ENCODE peak calls at places on chromosomes 1 and 21, in nine cellular contexts. One of them, this sample, is unnamed.

GRCh38 chr1:154856049-154856448 is 14.0 kb downstream of the KCNN3 start:
- DNase-seq in esophagus squamous epithelium: no peak
- DNase-seq in A549: no peak
- DNase-seq in endothelial cell of umbilical vein: no peak
- DNase-seq in GM12878: no peak
- DNase-seq in adrenal gland: no peak
- DNase-seq in IMR-90: no peak
- DNase-seq in uterus: no peak
- DNase-seq in stomach: no peak
- DNase-seq in this sample: no peak

GRCh38 chr21:41477641-41478318 is 30.2 kb downstream of the TMPRSS2 start:
- DNase-seq in esophagus squamous epithelium: no peak
- DNase-seq in A549: no peak
- DNase-seq in endothelial cell of umbilical vein: no peak
- DNase-seq in GM12878: no peak
- DNase-seq in adrenal gland: no peak
- DNase-seq in IMR-90: no peak
- DNase-seq in uterus: no peak
- DNase-seq in stomach: peak
- DNase-seq in this sample: no peak

GRCh38 chr1:171226757-171227370 is 21.4 kb upstream of the FMO1 start:
- DNase-seq in esophagus squamous epithelium: no peak
- DNase-seq in A549: peak
- DNase-seq in endothelial cell of umbilical vein: peak
- DNase-seq in GM12878: peak
- DNase-seq in adrenal gland: peak
- DNase-seq in IMR-90: peak
- DNase-seq in uterus: peak
- DNase-seq in stomach: peak
- DNase-seq in this sample: peak

GRCh38 chr1:201359031-201359872 is 18.2 kb downstream of the TNNT2 start:
- DNase-seq in esophagus squamous epithelium: no peak
- DNase-seq in A549: no peak
- DNase-seq in endothelial cell of umbilical vein: no peak
- DNase-seq in GM12878: no peak
- DNase-seq in adrenal gland: no peak
- DNase-seq in IMR-90: no peak
- DNase-seq in uterus: no peak
- DNase-seq in stomach: no peak
- DNase-seq in this sample: no peak

GRCh38 chr1:168520052-168520751 is 23.6 kb downstream of the XCL2 start:
- DNase-seq in esophagus squamous epithelium: no peak
- DNase-seq in A549: no peak
- DNase-seq in endothelial cell of umbilical vein: no peak
- DNase-seq in GM12878: no peak
- DNase-seq in adrenal gland: no peak
- DNase-seq in IMR-90: no peak
- DNase-seq in uterus: no peak
- DNase-seq in stomach: no peak
- DNase-seq in this sample: no peak

GRCh38 chr1:28518745-28519341 is 13.0 kb downstream of the RCC1 start:
- DNase-seq in esophagus squamous epithelium: no peak
- DNase-seq in A549: no peak
- DNase-seq in endothelial cell of umbilical vein: no peak
- DNase-seq in GM12878: no peak
- DNase-seq in adrenal gland: peak
- DNase-seq in IMR-90: no peak
- DNase-seq in uterus: no peak
- DNase-seq in stomach: no peak
- DNase-seq in this sample: no peak

GRCh38 chr1:21322681-21323016 is 32.4 kb upstream of the ECE1 start:
- DNase-seq in esophagus squamous epithelium: no peak
- DNase-seq in A549: no peak
- DNase-seq in endothelial cell of umbilical vein: no peak
- DNase-seq in GM12878: no peak
- DNase-seq in adrenal gland: no peak
- DNase-seq in IMR-90: no peak
- DNase-seq in uterus: no peak
- DNase-seq in stomach: no peak
- DNase-seq in this sample: no peak

GRCh38 chr1:24295547-24295946 is 23.6 kb upstream of the GRHL3 start:
- DNase-seq in esophagus squamous epithelium: no peak
- DNase-seq in A549: no peak
- DNase-seq in endothelial cell of umbilical vein: no peak
- DNase-seq in GM12878: no peak
- DNase-seq in adrenal gland: no peak
- DNase-seq in IMR-90: no peak
- DNase-seq in uterus: no peak
- DNase-seq in stomach: no peak
- DNase-seq in this sample: no peak

GRCh38 chr1:63821650-63822049 is 47.8 kb downstream of the ROR1 start:
- DNase-seq in esophagus squamous epithelium: no peak
- DNase-seq in A549: no peak
- DNase-seq in endothelial cell of umbilical vein: no peak
- DNase-seq in GM12878: no peak
- DNase-seq in adrenal gland: no peak
- DNase-seq in IMR-90: peak
- DNase-seq in uterus: peak
- DNase-seq in stomach: no peak
- DNase-seq in this sample: no peak

GRCh38 chr1:41861509-41862410 is 57.0 kb downstream of the HIVEP3 start:
- DNase-seq in esophagus squamous epithelium: no peak
- DNase-seq in A549: no peak
- DNase-seq in endothelial cell of umbilical vein: no peak
- DNase-seq in GM12878: no peak
- DNase-seq in adrenal gland: no peak
- DNase-seq in IMR-90: no peak
- DNase-seq in uterus: no peak
- DNase-seq in stomach: no peak
- DNase-seq in this sample: no peak

GRCh38 chr21:33801424-33802405 is 113.9 kb downstream of the ATP5PO start:
- DNase-seq in esophagus squamous epithelium: no peak
- DNase-seq in A549: peak
- DNase-seq in endothelial cell of umbilical vein: no peak
- DNase-seq in GM12878: no peak
- DNase-seq in adrenal gland: no peak
- DNase-seq in IMR-90: peak
- DNase-seq in uterus: no peak
- DNase-seq in stomach: peak
- DNase-seq in this sample: no peak

GRCh38 chr1:208203127-208203847 is 40.9 kb downstream of the PLXNA2 start:
- DNase-seq in esophagus squamous epithelium: no peak
- DNase-seq in A549: peak
- DNase-seq in endothelial cell of umbilical vein: peak
- DNase-seq in GM12878: no peak
- DNase-seq in adrenal gland: no peak
- DNase-seq in IMR-90: peak
- DNase-seq in uterus: peak
- DNase-seq in stomach: peak
- DNase-seq in this sample: no peak

GRCh38 chr1:207050428-207050767 is 610 bp downstream of the YOD1 start:
- DNase-seq in esophagus squamous epithelium: no peak
- DNase-seq in A549: no peak
- DNase-seq in endothelial cell of umbilical vein: no peak
- DNase-seq in GM12878: no peak
- DNase-seq in adrenal gland: peak
- DNase-seq in IMR-90: no peak
- DNase-seq in uterus: peak
- DNase-seq in stomach: no peak
- DNase-seq in this sample: no peak

GRCh38 chr1:90135306-90135705 is 140.4 kb downstream of the ZNF326 start:
- DNase-seq in esophagus squamous epithelium: no peak
- DNase-seq in A549: no peak
- DNase-seq in endothelial cell of umbilical vein: no peak
- DNase-seq in GM12878: no peak
- DNase-seq in adrenal gland: no peak
- DNase-seq in IMR-90: no peak
- DNase-seq in uterus: no peak
- DNase-seq in stomach: no peak
- DNase-seq in this sample: no peak

GRCh38 chr1:8182034-8182761 is 135.7 kb upstream of the SLC45A1 start:
- DNase-seq in esophagus squamous epithelium: no peak
- DNase-seq in A549: peak
- DNase-seq in endothelial cell of umbilical vein: peak
- DNase-seq in GM12878: peak
- DNase-seq in adrenal gland: peak
- DNase-seq in IMR-90: peak
- DNase-seq in uterus: no peak
- DNase-seq in stomach: peak
- DNase-seq in this sample: no peak

GRCh38 chr1:84174051-84174556 is 30.0 kb downstream of the PRKACB start:
- DNase-seq in esophagus squamous epithelium: no peak
- DNase-seq in A549: peak
- DNase-seq in endothelial cell of umbilical vein: peak
- DNase-seq in GM12878: no peak
- DNase-seq in adrenal gland: no peak
- DNase-seq in IMR-90: peak
- DNase-seq in uterus: no peak
- DNase-seq in stomach: no peak
- DNase-seq in this sample: no peak

GRCh38 chr1:241640867-241641542 is 836 bp upstream of the CHML start:
- DNase-seq in esophagus squamous epithelium: no peak
- DNase-seq in A549: peak
- DNase-seq in endothelial cell of umbilical vein: no peak
- DNase-seq in GM12878: no peak
- DNase-seq in adrenal gland: no peak
- DNase-seq in IMR-90: no peak
- DNase-seq in uterus: no peak
- DNase-seq in stomach: no peak
- DNase-seq in this sample: no peak

GRCh38 chr1:77300566-77300965 is 18.7 kb downstream of the AK5 start:
- DNase-seq in esophagus squamous epithelium: no peak
- DNase-seq in A549: no peak
- DNase-seq in endothelial cell of umbilical vein: no peak
- DNase-seq in GM12878: no peak
- DNase-seq in adrenal gland: no peak
- DNase-seq in IMR-90: no peak
- DNase-seq in uterus: no peak
- DNase-seq in stomach: no peak
- DNase-seq in this sample: no peak

DNA sequence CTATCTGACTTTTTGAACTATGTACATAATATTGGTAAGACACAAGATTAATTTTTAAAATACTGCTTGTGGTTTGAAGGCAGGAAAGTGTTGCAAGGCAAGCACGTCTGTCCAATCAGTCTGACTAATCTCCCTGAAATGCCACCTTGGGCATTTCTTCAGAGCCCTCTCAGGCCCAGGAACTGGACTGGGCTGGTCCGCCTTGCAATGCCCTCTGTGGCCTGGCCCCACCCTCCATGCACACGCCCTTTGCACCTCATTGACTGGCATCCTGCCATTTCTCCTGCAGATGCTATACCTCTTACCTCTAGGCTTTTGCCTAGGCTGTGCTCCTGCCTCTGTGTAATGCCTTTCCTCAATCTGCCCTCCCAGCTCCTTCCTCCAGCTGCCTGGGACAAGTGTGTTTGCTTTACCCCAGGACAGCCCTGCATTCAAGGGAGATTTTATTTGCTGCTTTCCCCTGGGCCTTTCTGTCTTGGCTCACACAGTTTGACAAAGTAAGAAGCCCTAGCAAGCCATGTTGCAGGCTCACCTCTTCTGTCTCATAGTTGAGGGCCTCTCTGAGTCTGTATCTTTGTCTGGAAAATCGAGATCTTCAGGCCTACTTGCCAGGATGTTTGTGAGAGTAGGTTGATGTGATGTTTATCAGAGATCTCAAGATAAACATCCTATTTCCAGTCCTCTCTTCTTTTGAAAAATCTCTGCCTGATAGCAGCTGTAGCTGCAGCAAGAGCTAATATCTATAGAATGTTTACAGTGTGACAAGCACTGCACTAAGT is 149.2 kb upstream of the JUN start:
- DNase-seq in esophagus squamous epithelium: no peak
- DNase-seq in A549: peak
- DNase-seq in endothelial cell of umbilical vein: no peak
- DNase-seq in GM12878: no peak
- DNase-seq in adrenal gland: peak
- DNase-seq in IMR-90: peak
- DNase-seq in uterus: no peak
- DNase-seq in stomach: peak
- DNase-seq in this sample: peak
- TF ChIP-seq POLR2A in esophagus squamous epithelium: no peak
- TF ChIP-seq POLR2A in A549: no peak
- TF ChIP-seq POLR2A in endothelial cell of umbilical vein: no peak
- TF ChIP-seq POLR2A in GM12878: no peak
- TF ChIP-seq POLR2A in adrenal gland: no peak
- TF ChIP-seq POLR2A in IMR-90: no peak
- TF ChIP-seq POLR2A in uterus: no peak
- TF ChIP-seq POLR2A in stomach: no peak
- TF ChIP-seq POLR2A in this sample: no peak

DNA sequence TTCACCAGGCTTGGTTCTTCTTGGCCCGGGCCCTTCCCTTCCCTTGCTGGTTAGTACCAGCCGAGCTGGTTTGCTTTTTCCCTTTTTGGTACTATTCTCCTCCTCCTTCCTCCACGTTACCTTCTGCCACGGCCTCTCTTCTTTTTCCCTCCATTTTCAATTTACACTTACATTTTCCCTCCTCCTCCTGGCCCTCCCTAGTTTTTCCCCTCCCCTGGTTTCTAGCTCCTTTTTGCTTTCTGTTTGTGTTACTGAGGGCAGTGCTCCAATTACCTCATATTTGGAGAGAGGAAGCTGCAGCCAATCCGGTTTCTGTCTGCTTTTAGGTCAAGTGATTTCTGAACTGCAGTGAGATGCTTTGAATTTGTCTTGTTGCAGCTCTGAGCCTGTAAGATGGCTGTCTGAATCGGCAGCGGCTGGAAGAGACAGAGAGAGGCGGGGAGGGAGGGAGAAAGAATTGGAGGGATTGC is 63.7 kb downstream of the MACF1 start:
- DNase-seq in esophagus squamous epithelium: no peak
- DNase-seq in A549: no peak
- DNase-seq in endothelial cell of umbilical vein: peak
- DNase-seq in GM12878: no peak
- DNase-seq in adrenal gland: peak
- DNase-seq in IMR-90: peak
- DNase-seq in uterus: peak
- DNase-seq in stomach: no peak
- DNase-seq in this sample: no peak
- TF ChIP-seq POLR2A in esophagus squamous epithelium: no peak
- TF ChIP-seq POLR2A in A549: no peak
- TF ChIP-seq POLR2A in endothelial cell of umbilical vein: no peak
- TF ChIP-seq POLR2A in GM12878: peak
- TF ChIP-seq POLR2A in adrenal gland: peak
- TF ChIP-seq POLR2A in IMR-90: no peak
- TF ChIP-seq POLR2A in uterus: peak
- TF ChIP-seq POLR2A in stomach: no peak
- TF ChIP-seq POLR2A in this sample: no peak

GRCh38 chr1:95084317-95085176 is 11.8 kb upstream of the ALG14 start:
- DNase-seq in esophagus squamous epithelium: no peak
- DNase-seq in A549: peak
- DNase-seq in endothelial cell of umbilical vein: peak
- DNase-seq in GM12878: no peak
- DNase-seq in adrenal gland: no peak
- DNase-seq in IMR-90: peak
- DNase-seq in uterus: peak
- DNase-seq in stomach: no peak
- DNase-seq in this sample: peak
- TF ChIP-seq POLR2A in esophagus squamous epithelium: no peak
- TF ChIP-seq POLR2A in A549: no peak
- TF ChIP-seq POLR2A in endothelial cell of umbilical vein: no peak
- TF ChIP-seq POLR2A in GM12878: no peak
- TF ChIP-seq POLR2A in adrenal gland: no peak
- TF ChIP-seq POLR2A in IMR-90: no peak
- TF ChIP-seq POLR2A in uterus: no peak
- TF ChIP-seq POLR2A in stomach: no peak
- TF ChIP-seq POLR2A in this sample: no peak

GRCh38 chr1:225882699-225883615 is 777 bp upstream of the TMEM63A start:
- DNase-seq in esophagus squamous epithelium: no peak
- DNase-seq in A549: peak
- DNase-seq in endothelial cell of umbilical vein: peak
- DNase-seq in GM12878: no peak
- DNase-seq in adrenal gland: peak
- DNase-seq in IMR-90: peak
- DNase-seq in uterus: peak
- DNase-seq in stomach: peak
- DNase-seq in this sample: peak
- TF ChIP-seq POLR2A in esophagus squamous epithelium: no peak
- TF ChIP-seq POLR2A in A549: no peak
- TF ChIP-seq POLR2A in endothelial cell of umbilical vein: no peak
- TF ChIP-seq POLR2A in GM12878: no peak
- TF ChIP-seq POLR2A in adrenal gland: no peak
- TF ChIP-seq POLR2A in IMR-90: no peak
- TF ChIP-seq POLR2A in uterus: peak
- TF ChIP-seq POLR2A in stomach: no peak
- TF ChIP-seq POLR2A in this sample: no peak